ENCODE peak calls at places on chromosomes 3 and 15, in nine cellular contexts. K is stimulated activated CD8-positive, alpha-beta memory T cell treated with anti-CD3 and anti-CD28 coated beads, Interleukin-4, amount 100 ng/mL, for 4 hours; P is LoVo; Q is Kasumi-1; M is left ventricle myocardium superior; C is KG1; X is heart right ventricle; R is NCI-H2029; O is astrocyte of the spinal cord. Z is an unnamed sample.

GRCh38 chr15:73237910-73238309 is 130.8 kb downstream of the HCN4 start:
- DNase-seq in Q (no peak), C (no peak), R (no peak), K (no peak), P (no peak), M (no peak), X (no peak), O (no peak), Z (no peak)

GRCh38 chr3:186213946-186214345 is 105.1 kb upstream of the ETV5 start:
- DNase-seq in R (no peak), X (no peak), K (no peak), Q (no peak), P (no peak), O (no peak), C (no peak), M (no peak), Z (no peak)

GRCh38 chr3:169362872-169363271 is 300.6 kb downstream of the MECOM start:
- DNase-seq in P (no peak), Q (no peak), O (no peak), R (no peak), M (no peak), X (no peak), C (no peak), K (no peak), Z (no peak)

GRCh38 chr3:53042654-53043053 is 3.2 kb downstream of the SFMBT1 start:
- DNase-seq in P (no peak), X (no peak), R (no peak), M (no peak), Q (no peak), K (no peak), C (no peak), O (no peak), Z (no peak)

GRCh38 chr3:99896482-99896881 is 78.8 kb downstream of the CMSS1 start:
- DNase-seq in R (no peak), Q (peak; percentile 36), P (no peak), K (no peak), M (no peak), C (no peak), O (no peak), X (no peak), Z (no peak)

GRCh38 chr3:102474207-102474606 is 39.4 kb downstream of the ZPLD1 start:
- DNase-seq in C (no peak), O (no peak), R (no peak), X (no peak), M (no peak), Q (no peak), P (no peak), K (no peak), Z (no peak)

GRCh38 chr3:4864503-4864902 is 114.7 kb upstream of the BHLHE40 start:
- DNase-seq in P (no peak), O (no peak), M (no peak), X (no peak), C (no peak), Q (no peak), R (no peak), K (no peak), Z (no peak)

GRCh38 chr15:86044981-86045380 is 34.7 kb upstream of the AGBL1 start:
- DNase-seq in C (no peak), K (no peak), R (no peak), Q (no peak), M (no peak), O (no peak), P (no peak), X (no peak), Z (no peak)

GRCh38 chr3:59247402-59247841 is 197.6 kb upstream of the CFAP20DC start:
- DNase-seq in K (no peak), O (no peak), R (no peak), Q (no peak), X (no peak), C (no peak), P (no peak), M (no peak), Z (peak; percentile 66)